ENCODE peak calls at places on chromosomes 7 and 10, in ten cellular contexts. T, B, E, Z, O, F, J, W, H and L are unnamed samples. For H3K4me1, the result is how much of the 10 kb centered on the place peaks cover.

GRCh38 chr7:140230517-140230861 is 53.7 kb upstream of the KDM7A start:
- DNase-seq in T (no peak), B (peak), E (peak), Z (peak), O (no peak), F (no peak), J (no peak), W (peak), H (no peak), L (peak)

GRCh38 chr10:98246911-98247820 is 20.8 kb downstream of the LOXL4 start:
- DNase-seq in T (peak), B (no peak), E (no peak), Z (peak), O (no peak), F (peak), J (no peak), W (no peak), H (no peak), L (no peak)

GRCh38 chr7:90178592-90179279 is 24.5 kb downstream of the STEAP1 start:
- DNase-seq in T (peak), B (no peak), E (no peak), Z (peak), O (peak), F (peak), J (peak), W (peak), H (no peak), L (no peak)

GRCh38 chr7:127844165-127844564 is 187.1 kb downstream of the LRRC4 start:
- DNase-seq in T (no peak), B (no peak), E (no peak), Z (no peak), O (no peak), F (no peak), J (no peak), W (no peak), H (no peak), L (no peak)

GRCh38 chr7:132124575-132124974 is 451.7 kb downstream of the PLXNA4 start:
- DNase-seq in T (no peak), B (no peak), E (no peak), Z (no peak), O (no peak), F (no peak), J (no peak), W (no peak), H (no peak), L (no peak)

GRCh38 chr10:44988957-44989620 is 10.5 kb upstream of the DEPP1 start:
- DNase-seq in T (no peak), B (no peak), E (no peak), Z (no peak), O (no peak), F (no peak), J (no peak), W (no peak), H (no peak), L (no peak)

GRCh38 chr10:75755528-75755927 is 324.1 kb downstream of the LRMDA start:
- DNase-seq in T (no peak), B (no peak), E (no peak), Z (no peak), O (no peak), F (no peak), J (no peak), W (peak), H (no peak), L (no peak)

GRCh38 chr10:77637474-77637985 is at the start of gene KCNMA1:
- DNase-seq in T (peak), B (no peak), E (no peak), Z (peak), O (no peak), F (no peak), J (no peak), W (peak), H (peak), L (peak)

GRCh38 chr10:102645741-102646609 is 1.7 kb downstream of the TRIM8 start:
- DNase-seq in T (peak), B (peak), E (peak), Z (peak), O (peak), F (peak), J (peak), W (peak), H (peak), L (peak)

GRCh38 chr10:105650311-105650710 is 1009.2 kb downstream of the SORCS3 start:
- DNase-seq in T (no peak), B (no peak), E (no peak), Z (no peak), O (no peak), F (no peak), J (no peak), W (no peak), H (peak), L (no peak)

GRCh38 chr7:102044984-102045673 is 227.7 kb downstream of the CUX1 start:
- DNase-seq in T (peak), B (peak), E (no peak), Z (peak), O (no peak), F (peak), J (peak), W (peak), H (no peak), L (peak)

GRCh38 chr7:2979276-2979675 is 64.4 kb downstream of the CARD11 start:
- DNase-seq in T (no peak), B (no peak), E (no peak), Z (no peak), O (no peak), F (no peak), J (no peak), W (no peak), H (peak), L (no peak)

GRCh38 chr10:114648368-114648767 is 9.7 kb downstream of the ABLIM1 start:
- DNase-seq in T (peak), B (no peak), E (peak), Z (peak), O (peak), F (peak), J (no peak), W (peak), H (no peak), L (no peak)

GRCh38 chr10:43127447-43127846 is 10.8 kb upstream of the CSGALNACT2 start:
- DNase-seq in T (peak), B (no peak), E (no peak), Z (no peak), O (no peak), F (no peak), J (no peak), W (no peak), H (no peak), L (no peak)

GRCh38 chr7:29793507-29793906 is 12.8 kb upstream of the WIPF3 start:
- DNase-seq in T (no peak), B (no peak), E (no peak), Z (no peak), O (no peak), F (no peak), J (no peak), W (no peak), H (peak), L (no peak)

GRCh38 chr7:66877577-66878300 is 43.3 kb upstream of the TMEM248 start:
- DNase-seq in T (peak), B (no peak), E (no peak), Z (peak), O (no peak), F (no peak), J (no peak), W (no peak), H (no peak), L (no peak)

GRCh38 chr7:154842608-154843007 is 160.3 kb downstream of the PAXIP1 start:
- DNase-seq in T (peak), B (no peak), E (no peak), Z (no peak), O (no peak), F (peak), J (no peak), W (no peak), H (no peak), L (no peak)

GRCh38 chr10:17229016-17229716 is 1.1 kb downstream of the VIM start:
- DNase-seq in T (peak), B (peak), E (peak), Z (peak), O (no peak), F (peak), J (no peak), W (peak), H (peak), L (peak)

GRCh38 chr7:90520484-90520883 is 51.0 kb downstream of the PTTG1IP2 start:
- DNase-seq in T (peak), B (no peak), E (no peak), Z (peak), O (no peak), F (no peak), J (peak), W (peak), H (peak), L (no peak)

GRCh38 chr10:132506711-132507466 is 30.7 kb upstream of the INPP5A start:
- DNase-seq in T (peak), B (peak), E (no peak), Z (peak), O (no peak), F (peak), J (no peak), W (peak), H (no peak), L (no peak)

GRCh38 chr7:103048833-103049232 is 25.8 kb downstream of the FBXL13 start:
- DNase-seq in T (peak), B (no peak), E (no peak), Z (no peak), O (no peak), F (peak), J (peak), W (no peak), H (peak), L (no peak)

GRCh38 chr7:27110977-27111752 is 8.7 kb upstream of the HOXA2 start:
- DNase-seq in T (peak), B (no peak), E (no peak), Z (no peak), O (no peak), F (peak), J (no peak), W (no peak), H (peak), L (peak)

GRCh38 chr7:48126037-48126436 is 37.0 kb downstream of the UPP1 start:
- DNase-seq in T (no peak), B (no peak), E (no peak), Z (no peak), O (no peak), F (no peak), J (no peak), W (no peak), H (no peak), L (no peak)

GRCh38 chr7:43850348-43851116 is 18.8 kb downstream of the MRPS24 start:
- DNase-seq in T (no peak), B (no peak), E (no peak), Z (no peak), O (no peak), F (no peak), J (no peak), W (no peak), H (no peak), L (no peak)

GRCh38 chr7:6437251-6437650 is 10.5 kb downstream of the DAGLB start:
- DNase-seq in T (peak), B (no peak), E (no peak), Z (no peak), O (no peak), F (peak), J (no peak), W (no peak), H (no peak), L (no peak)

GRCh38 chr10:79128923-79129305 is 60.1 kb downstream of the ZMIZ1 start:
- DNase-seq in T (no peak), B (no peak), E (no peak), Z (no peak), O (no peak), F (no peak), J (no peak), W (no peak), H (no peak), L (no peak)

GRCh38 chr7:12942599-12942998 is 255.2 kb downstream of the ARL4A start:
- DNase-seq in T (peak), B (no peak), E (peak), Z (peak), O (no peak), F (peak), J (no peak), W (peak), H (no peak), L (no peak)

GRCh38 chr10:58414270-58415041 is 29.2 kb downstream of the TFAM start:
- DNase-seq in T (peak), B (no peak), E (no peak), Z (peak), O (no peak), F (peak), J (no peak), W (peak), H (peak), L (no peak)

GRCh38 chr7:66304536-66304935 is 99.4 kb downstream of the TPST1 start:
- DNase-seq in T (peak), B (no peak), E (no peak), Z (no peak), O (no peak), F (no peak), J (no peak), W (no peak), H (no peak), L (no peak)

GRCh38 chr7:12814797-12815196 is 127.4 kb downstream of the ARL4A start:
- DNase-seq in T (no peak), B (no peak), E (no peak), Z (no peak), O (no peak), F (no peak), J (no peak), W (no peak), H (no peak), L (no peak)

GRCh38 chr7:100017300-100017699 is 1.9 kb downstream of the ZKSCAN1 start:
- DNase-seq in T (no peak), B (peak), E (peak), Z (no peak), O (no peak), F (no peak), J (no peak), W (peak), H (no peak), L (no peak)

GRCh38 chr7:96224682-96225081 is 97.2 kb downstream of the SLC25A13 start:
- DNase-seq in T (no peak), B (no peak), E (no peak), Z (no peak), O (no peak), F (no peak), J (no peak), W (no peak), H (peak), L (no peak)

GRCh38 chr10:122173766-122174435 is 97.2 kb upstream of the BTBD16 start:
- DNase-seq in T (no peak), B (no peak), E (no peak), Z (no peak), O (no peak), F (no peak), J (no peak), W (no peak), H (no peak), L (no peak)
- H3K4me1 ChIP-seq in T (under half), B (under half), E (under half), Z (under half), O (under half), F (under half), J (under half), W (under half), H (half or more), L (under half)

DNA sequence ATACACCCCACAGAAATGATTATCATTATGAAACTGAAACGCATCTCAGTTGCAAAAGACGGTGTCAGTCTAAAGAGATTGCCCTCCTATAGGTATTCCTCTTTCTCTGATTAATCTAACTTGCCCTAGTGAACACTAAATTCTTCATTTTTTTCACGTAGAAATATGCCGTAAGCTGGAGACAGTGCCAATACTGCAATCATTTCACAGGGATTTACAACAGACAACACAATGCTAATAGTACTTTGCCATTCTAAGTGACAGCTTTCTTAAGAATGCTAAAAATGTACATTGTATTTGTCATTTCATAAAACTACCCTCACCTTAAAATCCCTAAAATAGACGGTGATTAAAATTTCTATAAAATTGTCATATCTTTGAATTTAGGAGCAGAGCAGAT is 9.2 kb downstream of the EBF3 start:
- DNase-seq in T (no peak), B (no peak), E (no peak), Z (no peak), O (no peak), F (no peak), J (no peak), W (no peak), H (no peak), L (no peak)
- H3K4me1 ChIP-seq in T (under half), B (under half), E (under half), Z (half or more), O (under half), F (under half), J (under half), W (under half), H (half or more), L (half or more)

GRCh38 chr7:148868378-148868674 is 15.8 kb downstream of the EZH2 start:
- DNase-seq in T (no peak), B (no peak), E (no peak), Z (no peak), O (no peak), F (no peak), J (no peak), W (no peak), H (no peak), L (no peak)
- H3K4me1 ChIP-seq in T (under half), B (under half), E (under half), Z (under half), O (under half), F (under half), J (under half), W (under half), H (under half), L (under half)

GRCh38 chr10:124733566-124734245 is 10.5 kb downstream of the FAM53B start:
- DNase-seq in T (no peak), B (no peak), E (no peak), Z (no peak), O (no peak), F (no peak), J (no peak), W (no peak), H (no peak), L (no peak)

GRCh38 chr10:124732931-124733536 is 11.1 kb downstream of the FAM53B start:
- DNase-seq in T (peak), B (no peak), E (no peak), Z (no peak), O (no peak), F (peak), J (no peak), W (peak), H (no peak), L (peak)

GRCh38 chr10:124728830-124729661 is 15.1 kb downstream of the FAM53B start:
- DNase-seq in T (no peak), B (no peak), E (no peak), Z (no peak), O (no peak), F (no peak), J (no peak), W (no peak), H (no peak), L (no peak)

GRCh38 chr10:124730790-124731189 is 13.4 kb downstream of the FAM53B start:
- DNase-seq in T (no peak), B (no peak), E (no peak), Z (no peak), O (no peak), F (no peak), J (no peak), W (no peak), H (no peak), L (no peak)

GRCh38 chr10:124731551-124731950 is 12.6 kb downstream of the FAM53B start:
- DNase-seq in T (no peak), B (no peak), E (no peak), Z (no peak), O (no peak), F (no peak), J (no peak), W (no peak), H (no peak), L (no peak)
- H3K4me1 ChIP-seq in T (under half), B (half or more), E (under half), Z (half or more), O (under half), F (under half), J (under half), W (under half), H (under half), L (half or more)